ENCODE peak calls at places on chromosomes 6 and 20, in seven cellular contexts. F is PC-3; P is activated CD4-positive, alpha-beta T cell treated with anti-CD3 and anti-CD28 coated beads, Interleukin-2, amount 10 ng/mL, durations not matched to agents 7 days and 5 days; S is germinal center; J is nephron progenitor cell; A is stimulated activated CD4-positive, alpha-beta T cell treated with anti-CD3 and anti-CD28 coated beads, Interleukin-2, amount 100 ng/mL, for 48 hours; L is astrocyte of the spinal cord. O is an unnamed sample.

GRCh38 chr6:47135772-47136171 is 93.6 kb upstream of the ADGRF1 start:
- DNase-seq in F (peak; percentile 99), S (no peak), P (no peak), L (peak; percentile 91), J (no peak), A (no peak), O (no peak)

GRCh38 chr20:56178219-56178618 is 70.3 kb upstream of the MC3R start:
- DNase-seq in J (no peak), S (no peak), A (no peak), P (no peak), F (no peak), L (no peak), O (no peak)

GRCh38 chr6:106540907-106541306 is 88.4 kb downstream of the RTN4IP1 start:
- DNase-seq in A (no peak), S (no peak), L (no peak), F (no peak), P (no peak), J (no peak), O (no peak)

GRCh38 chr6:55299285-55299684 is 28.0 kb upstream of the GFRAL start:
- DNase-seq in S (no peak), F (no peak), A (no peak), L (no peak), P (no peak), J (no peak), O (no peak)

GRCh38 chr6:67768972-67769371 is 866.1 kb upstream of the ADGRB3 start:
- DNase-seq in P (no peak), S (no peak), A (no peak), J (no peak), F (no peak), L (no peak), O (no peak)

GRCh38 chr6:77561768-77562314 is 91.0 kb upstream of the MEI4 start:
- DNase-seq in A (no peak), J (no peak), P (no peak), L (peak; percentile 0), S (no peak), F (no peak), O (no peak)

GRCh38 chr6:80725156-80725930 is 618.9 kb downstream of the BCKDHB start:
- DNase-seq in L (no peak), F (peak; percentile 39), A (no peak), J (no peak), P (no peak), S (no peak), O (no peak)

GRCh38 chr20:56460459-56460858 is 8.0 kb upstream of the RTF2 start:
- DNase-seq in P (peak; percentile 73), L (no peak), S (no peak), F (no peak), J (no peak), A (no peak), O (no peak)

GRCh38 chr20:44186674-44187053 is 324 bp downstream of the JPH2 start:
- DNase-seq in L (no peak), A (no peak), F (no peak), J (no peak), S (no peak), P (no peak), O (no peak)

GRCh38 chr20:44692932-44693476 is 22.2 kb upstream of the CCN5 start:
- DNase-seq in A (no peak), F (peak; percentile 97), L (peak; percentile 95), P (no peak), J (no peak), S (no peak), O (no peak)